ENCODE peak calls at places on chromosomes 2 and 18, in six cellular contexts. T, V, D, O, C and G are unnamed samples.

GRCh38 chr2:208039661-208040060 is 14.3 kb upstream of the PLEKHM3 start:
- DNase-seq in O (no peak), T (no peak), D (no peak), V (no peak), C (no peak), G (no peak)

GRCh38 chr2:74982581-74982980 is 24.1 kb downstream of the POLE4 start:
- DNase-seq in V (no peak), C (no peak), D (no peak), O (no peak), T (no peak), G (peak)

GRCh38 chr2:235171511-235172130 is 219.8 kb downstream of the SH3BP4 start:
- DNase-seq in O (no peak), T (no peak), V (no peak), D (no peak), C (peak), G (peak)

GRCh38 chr2:225556461-225556860 is 157.0 kb downstream of the NYAP2 start:
- DNase-seq in C (no peak), D (no peak), O (no peak), T (no peak), V (no peak), G (no peak)

GRCh38 chr2:31240406-31241365 is 6.7 kb downstream of the EHD3 start:
- DNase-seq in D (no peak), V (no peak), T (no peak), C (no peak), O (no peak), G (no peak)

GRCh38 chr2:43985359-43985758 is 10.4 kb downstream of the LRPPRC start:
- DNase-seq in O (no peak), D (no peak), T (no peak), V (no peak), C (no peak), G (no peak)

GRCh38 chr2:240437861-240438809 is 2.7 kb downstream of the GPC1 start:
- DNase-seq in D (no peak), V (peak), C (peak), O (no peak), T (peak), G (peak)

GRCh38 chr2:146235158-146235557 is 1609.7 kb upstream of the ACVR2A start:
- DNase-seq in C (no peak), V (no peak), D (no peak), T (no peak), O (no peak), G (no peak)

GRCh38 chr2:79876430-79876829 is 363.6 kb downstream of the CTNNA2 start:
- DNase-seq in O (no peak), T (no peak), V (no peak), C (peak), D (no peak), G (no peak)

GRCh38 chr18:20997371-20997770 is 114.2 kb downstream of the ROCK1 start:
- DNase-seq in O (no peak), V (no peak), D (no peak), T (no peak), C (no peak), G (no peak)

GRCh38 chr2:24930768-24931167 is 10.7 kb upstream of the ADCY3 start:
- DNase-seq in O (peak), D (no peak), C (no peak), V (no peak), T (no peak), G (no peak)

GRCh38 chr2:163132850-163133249 is 294.3 kb upstream of the KCNH7 start:
- DNase-seq in O (no peak), T (peak), C (peak), V (no peak), D (no peak), G (peak)

GRCh38 chr18:23723121-23723520 is 33.9 kb downstream of the LAMA3 start:
- DNase-seq in T (no peak), D (no peak), C (no peak), V (no peak), O (no peak), G (peak)

GRCh38 chr2:114769110-114769509 is 326.7 kb downstream of the DPP10 start:
- DNase-seq in O (no peak), V (no peak), D (no peak), C (no peak), T (no peak), G (no peak)

GRCh38 chr2:23409246-23409645 is 24.3 kb downstream of the KLHL29 start:
- DNase-seq in O (no peak), D (no peak), T (no peak), C (no peak), V (no peak), G (no peak)

GRCh38 chr18:21112140-21112473 is 494 bp upstream of the ROCK1 start:
- DNase-seq in T (no peak), D (no peak), C (no peak), O (no peak), V (no peak), G (no peak)

GRCh38 chr2:71154798-71155197 is 24.4 kb downstream of the MPHOSPH10 start:
- DNase-seq in D (no peak), V (no peak), O (no peak), T (peak), C (no peak), G (no peak)

GRCh38 chr2:239102266-239102665 is 254.4 kb downstream of the TWIST2 start:
- DNase-seq in V (no peak), C (no peak), T (no peak), O (no peak), D (no peak), G (no peak)

GRCh38 chr2:15034860-15035259 is 402.3 kb downstream of the LRATD1 start:
- DNase-seq in T (no peak), D (no peak), V (no peak), C (no peak), O (no peak), G (no peak)

GRCh38 chr18:48790869-48791635 is 159.7 kb downstream of the SMAD7 start:
- DNase-seq in C (no peak), O (peak), D (no peak), T (no peak), V (no peak), G (no peak)

GRCh38 chr2:2938481-2938880 is 439.1 kb downstream of the EIPR1 start:
- DNase-seq in V (no peak), O (no peak), D (no peak), T (no peak), C (no peak), G (no peak)

GRCh38 chr18:35836932-35837331 is 135.5 kb upstream of the RMP24 start:
- DNase-seq in C (no peak), D (no peak), T (no peak), O (no peak), V (no peak), G (no peak)

GRCh38 chr18:35835838-35836237 is 136.6 kb upstream of the RMP24 start:
- DNase-seq in D (no peak), V (no peak), O (no peak), C (no peak), T (no peak), G (no peak)

GRCh38 chr18:35841283-35841682 is 131.2 kb upstream of the RMP24 start:
- DNase-seq in T (no peak), D (no peak), O (no peak), V (no peak), C (no peak), G (no peak)

GRCh38 chr18:35837922-35838496 is 134.5 kb upstream of the RMP24 start:
- DNase-seq in T (no peak), D (no peak), C (no peak), V (no peak), O (no peak), G (no peak)

DNA sequence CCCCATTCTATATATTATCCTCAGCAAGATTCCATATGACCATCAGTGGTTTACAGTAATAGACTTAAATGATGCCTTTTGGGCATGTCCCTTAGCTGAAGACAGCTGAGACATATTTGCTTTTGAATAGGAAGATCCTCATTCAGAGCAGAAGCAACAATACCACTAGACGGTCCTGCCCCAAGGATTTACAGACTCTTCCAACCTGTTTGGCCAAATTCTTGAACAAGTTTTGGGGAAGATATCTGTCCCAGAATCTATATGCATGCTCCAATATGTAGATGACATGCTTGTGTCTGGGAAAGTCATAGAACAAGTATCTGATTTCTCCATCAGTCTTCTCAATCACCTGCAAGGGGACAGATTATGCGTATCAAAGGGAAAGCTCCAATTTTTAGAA is 137.1 kb upstream of the RMP24 start:
- DNase-seq in T (no peak), D (no peak), V (no peak), O (no peak), C (no peak), G (no peak)
- H3K4me3 ChIP-seq in T (no peak), D (no peak), V (no peak), O (no peak), C (no peak), G (no peak)

GRCh38 chr2:142286618-142287017 is 155.8 kb upstream of the LRP1B start:
- DNase-seq in O (no peak), D (no peak), T (peak), V (no peak), C (no peak), G (no peak)
- TF ChIP-seq CTCF in O (no peak), D (no peak), T (peak), V (no peak), C (peak), G (peak)

DNA sequence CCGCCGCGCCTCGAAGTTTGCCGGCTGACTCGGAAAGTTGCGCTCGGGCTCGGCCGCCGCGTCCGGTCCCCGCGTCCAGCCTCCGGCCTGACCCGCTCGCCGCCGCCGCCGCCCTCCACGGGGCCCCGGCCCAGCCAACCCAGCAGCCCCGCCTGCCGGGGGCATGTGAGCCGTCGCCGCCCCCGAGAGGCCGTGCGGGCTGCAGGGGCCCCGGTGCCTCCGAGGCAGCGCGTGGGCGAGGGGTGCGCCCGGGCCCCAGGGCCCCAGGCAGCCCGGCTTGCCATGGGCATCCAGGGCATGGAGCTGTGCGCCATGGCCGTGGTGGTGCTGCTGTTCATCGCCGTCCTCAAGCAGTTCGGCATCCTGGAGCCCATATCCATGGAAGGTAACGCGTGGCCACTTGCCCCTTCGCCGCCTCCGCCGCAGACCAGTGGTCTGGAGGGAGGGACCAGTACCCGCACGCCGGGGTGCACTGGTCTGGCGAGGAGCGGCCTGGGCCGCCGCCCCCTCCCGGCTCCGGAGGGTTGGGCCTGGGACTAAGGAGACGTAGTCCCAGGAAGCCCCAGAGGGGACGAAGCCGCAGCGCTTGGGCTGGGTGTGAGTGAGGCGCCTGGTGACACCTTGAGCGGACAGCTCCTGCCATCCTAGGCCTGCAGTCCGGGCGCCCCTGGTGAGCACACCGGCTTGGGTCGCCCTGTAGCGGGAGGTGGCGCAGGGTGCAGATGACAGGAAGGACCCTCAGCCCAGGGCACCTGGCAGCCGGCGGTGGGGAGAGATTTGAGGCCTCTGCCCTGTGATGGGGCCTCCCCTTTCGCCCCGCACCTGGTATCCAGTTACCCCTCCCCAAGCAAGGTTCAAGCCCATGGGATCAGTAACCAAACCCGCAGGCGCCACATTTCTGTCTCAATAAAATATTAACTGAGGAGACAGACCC is 49.9 kb downstream of the KCNIP3 start:
- DNase-seq in T (peak), D (no peak), O (peak), V (no peak), C (no peak), G (peak)
- H3K4me3 ChIP-seq in T (peak), D (peak), O (peak), V (no peak), C (peak), G (peak)

GRCh38 chr18:63824220-63824525 is 49.0 kb downstream of the SERPINB7 start:
- DNase-seq in O (no peak), C (no peak), T (no peak), V (no peak), D (no peak), G (no peak)
- TF ChIP-seq CTCF in O (no peak), C (no peak), T (no peak), V (no peak), D (no peak), G (no peak)

GRCh38 chr2:60995376-60995775 is 22.1 kb upstream of the PEX13 start:
- DNase-seq in O (no peak), C (no peak), V (no peak), D (no peak), T (no peak), G (no peak)
- H3K4me3 ChIP-seq in O (no peak), C (no peak), V (no peak), D (no peak), T (no peak), G (no peak)

GRCh38 chr2:226795281-226796011 is 4.2 kb downstream of the IRS1 start:
- DNase-seq in T (no peak), O (peak), V (no peak), D (no peak), C (peak), G (no peak)
- TF ChIP-seq CTCF in T (no peak), O (no peak), V (no peak), D (no peak), C (peak), G (peak)